ENCODE peak calls at places on chromosomes 6 and 20, in nine cellular contexts. Y, P, R, D, J, K, X, U and L are unnamed samples.

GRCh38 chr6:124273701-124274100 is 470.0 kb downstream of the NKAIN2 start:
- DNase-seq in P (no peak), X (no peak), K (no peak), Y (no peak), R (no peak), U (no peak), D (no peak), J (no peak), L (no peak)

GRCh38 chr6:118356054-118356453 is 192.0 kb upstream of the PLN start:
- DNase-seq in R (no peak), Y (no peak), J (no peak), U (no peak), X (no peak), K (no peak), D (no peak), P (no peak), L (no peak)

GRCh38 chr20:62947532-62948300 is 4.8 kb upstream of the SLC17A9 start:
- DNase-seq in J (no peak), K (no peak), P (no peak), D (no peak), X (peak; percentile 21), Y (no peak), R (no peak), U (no peak), L (peak; percentile 54)

GRCh38 chr6:75147512-75147911 is 58.3 kb downstream of the COL12A1 start:
- DNase-seq in U (no peak), R (no peak), P (no peak), Y (no peak), D (no peak), J (no peak), K (no peak), X (no peak), L (no peak)

GRCh38 chr6:48826884-48827701 is 636.0 kb downstream of the MMUT start:
- DNase-seq in Y (no peak), U (peak; percentile 100), K (peak; percentile 89), D (no peak), X (no peak), P (no peak), J (no peak), R (peak; percentile 93), L (peak; percentile 79)

GRCh38 chr6:55869731-55870130 is 5.7 kb downstream of the BMP5 start:
- DNase-seq in X (no peak), D (no peak), Y (no peak), K (no peak), U (peak; percentile 28), P (no peak), R (no peak), J (no peak), L (no peak)

GRCh38 chr6:93746892-93747291 is 327.5 kb upstream of the EPHA7 start:
- DNase-seq in R (no peak), Y (no peak), D (no peak), X (no peak), K (no peak), J (no peak), P (no peak), U (no peak), L (no peak)

GRCh38 chr6:193773-194310 is 98.4 kb upstream of the DUSP22 start:
- DNase-seq in P (no peak), J (peak; percentile 72), D (no peak), U (no peak), R (no peak), X (no peak), K (no peak), Y (no peak), L (no peak)

GRCh38 chr6:84492246-84493135 is 265.0 kb upstream of the CEP162 start:
- DNase-seq in U (no peak), D (no peak), K (peak; percentile 15), X (no peak), Y (no peak), J (no peak), P (no peak), R (no peak), L (no peak)

GRCh38 chr20:37729452-37729851 is 35.6 kb downstream of the CTNNBL1 start:
- DNase-seq in J (no peak), R (no peak), K (no peak), P (no peak), Y (no peak), U (no peak), X (no peak), D (no peak), L (no peak)

GRCh38 chr6:167995731-167996151 is 1.7 kb upstream of the KIF25 start:
- DNase-seq in K (no peak), R (peak; percentile 38), X (no peak), Y (no peak), U (no peak), D (peak; percentile 67), P (no peak), J (no peak), L (no peak)

GRCh38 chr6:112191509-112191908 is 62.9 kb downstream of the LAMA4 start:
- DNase-seq in U (no peak), R (no peak), K (no peak), D (no peak), P (no peak), X (no peak), J (no peak), Y (no peak), L (no peak)
- H3K4me1 ChIP-seq in U (no peaks in the 10 kb centered on the region), R (no peaks in the 10 kb centered on the region), K (peaks cover 11% of the 10 kb centered on the region), D (no peaks in the 10 kb centered on the region), P (peaks cover 7% of the 10 kb centered on the region), X (no peaks in the 10 kb centered on the region), J (no peaks in the 10 kb centered on the region), Y (no peaks in the 10 kb centered on the region), L (peaks cover 2% of the 10 kb centered on the region)

GRCh38 chr20:36572701-36573102 is 695 bp upstream of the TGIF2 start:
- DNase-seq in K (peak; percentile 28), D (no peak), U (peak; percentile 24), P (no peak), J (no peak), R (no peak), Y (no peak), X (no peak), L (no peak)

GRCh38 chr20:36574278-36575065 is 1.1 kb downstream of the TGIF2 start:
- DNase-seq in U (peak; percentile 32), X (peak; percentile 79), Y (peak; percentile 69), D (peak; percentile 91), P (peak; percentile 45), R (peak; percentile 65), K (peak; percentile 78), J (peak; percentile 58), L (peak; percentile 86)

GRCh38 chr20:36573798-36574277 is 441 bp downstream of the TGIF2 start:
- DNase-seq in Y (peak; percentile 57), K (no peak), X (peak; percentile 73), J (peak; percentile 51), P (peak; percentile 31), R (peak; percentile 49), U (peak; percentile 9), D (peak; percentile 91), L (peak; percentile 83)

GRCh38 chr20:36573103-36573797 is at the start of gene TGIF2:
- DNase-seq in U (peak; percentile 34), Y (peak; percentile 82), P (peak; percentile 77), R (peak; percentile 94), J (peak; percentile 95), K (peak; percentile 93), X (peak; percentile 88), D (peak; percentile 96), L (peak; percentile 94)

DNA sequence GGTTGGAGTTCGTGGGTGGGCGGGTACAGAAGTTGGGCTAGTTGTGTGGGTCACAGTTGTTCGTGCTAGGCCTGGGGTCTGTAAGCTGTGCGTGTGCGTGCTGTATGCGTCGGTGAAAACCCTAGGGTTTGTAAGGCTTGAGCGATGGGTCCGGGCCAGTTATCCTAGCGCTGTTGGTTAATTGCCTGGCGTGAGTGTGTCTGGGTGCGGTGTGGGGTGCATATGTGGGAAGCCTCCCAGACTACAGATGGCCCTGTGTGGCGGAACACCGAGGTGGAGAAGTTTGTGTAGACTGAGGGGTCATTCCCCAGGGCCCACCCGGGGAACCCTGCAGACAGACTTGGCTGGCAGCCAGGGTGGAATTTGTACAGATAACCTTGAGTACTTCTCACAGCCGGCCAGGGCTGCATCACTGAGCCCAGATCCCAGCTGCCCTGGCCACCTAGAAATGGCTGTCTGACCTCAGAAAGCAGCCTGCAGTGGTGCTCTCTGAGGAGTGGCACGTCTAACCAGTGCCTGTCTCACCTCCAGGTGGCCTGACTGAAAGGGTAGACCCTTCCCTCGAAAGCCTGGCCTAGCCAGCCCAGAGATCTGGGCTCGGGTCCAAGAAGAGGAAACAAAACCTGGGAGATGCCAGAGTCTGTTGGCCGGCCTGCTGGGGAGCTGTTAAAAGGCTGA is 1.8 kb downstream of the TGIF2 start:
- DNase-seq in J (peak; percentile 55), D (no peak), R (peak; percentile 58), X (peak; percentile 80), K (peak; percentile 76), U (peak; percentile 12), Y (peak; percentile 52), P (peak; percentile 36), L (peak; percentile 64)
- H3K27ac ChIP-seq in J (peak overlapping the region; percentile 69), D (peak overlapping the region; percentile 93), R (no peak overlapping the region), X (peak overlapping the region; percentile 91), K (peak overlapping the region; percentile 94), U (no peak overlapping the region), Y (peak overlapping the region; percentile 96), P (peak overlapping the region; percentile 72), L (no peak overlapping the region)

DNA sequence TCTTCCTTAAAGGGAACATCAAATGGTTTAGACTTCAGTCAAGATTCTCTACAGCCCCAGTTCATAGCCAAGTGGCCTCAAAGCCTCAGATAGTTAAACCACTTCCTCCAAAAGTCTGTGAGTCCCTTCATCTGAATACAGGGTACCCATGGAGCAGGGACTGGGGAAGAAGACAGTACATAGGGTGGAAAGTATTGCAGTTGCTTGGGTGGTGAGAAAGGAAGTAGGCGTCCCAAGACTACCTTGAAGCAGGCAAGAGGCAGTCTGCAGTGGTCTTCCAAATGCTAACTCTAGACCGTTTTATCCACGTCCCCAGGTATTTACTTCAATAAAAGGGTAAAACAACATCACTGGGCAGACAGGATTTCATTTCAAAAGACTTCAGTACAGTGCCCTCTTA is 2.0 kb downstream of the FYN start:
- DNase-seq in U (no peak), X (no peak), K (no peak), D (no peak), P (no peak), Y (no peak), R (no peak), J (peak; percentile 48), L (no peak)
- H3K4me1 ChIP-seq in U (peaks cover 15% of the 10 kb centered on the region), X (no peaks in the 10 kb centered on the region), K (peaks cover 20% of the 10 kb centered on the region), D (peaks cover 39% of the 10 kb centered on the region), P (peaks cover 7% of the 10 kb centered on the region), Y (no peaks in the 10 kb centered on the region), R (peaks cover 12% of the 10 kb centered on the region), J (peaks cover 31% of the 10 kb centered on the region), L (no peaks in the 10 kb centered on the region)

GRCh38 chr6:157830354-157831017 is 7.4 kb downstream of the SNX9 start:
- DNase-seq in X (no peak), U (peak; percentile 16), D (no peak), P (no peak), J (no peak), K (no peak), Y (no peak), R (no peak), L (no peak)
- H3K27ac ChIP-seq in X (no peak overlapping the region), U (no peak overlapping the region), D (no peak overlapping the region), P (no peak overlapping the region), J (no peak overlapping the region), K (no peak overlapping the region), Y (no peak overlapping the region), R (no peak overlapping the region), L (no peak overlapping the region)

GRCh38 chr20:6703047-6703446 is 64.4 kb upstream of the BMP2 start:
- DNase-seq in J (no peak), R (no peak), Y (no peak), K (no peak), P (no peak), X (no peak), U (no peak), D (no peak), L (no peak)
- H3K4me1 ChIP-seq in J (no peaks in the 10 kb centered on the region), R (peaks cover 49% of the 10 kb centered on the region), Y (no peaks in the 10 kb centered on the region), K (peaks cover 37% of the 10 kb centered on the region), P (no peaks in the 10 kb centered on the region), X (peaks cover 40% of the 10 kb centered on the region), U (peaks cover 27% of the 10 kb centered on the region), D (peaks cover 31% of the 10 kb centered on the region), L (peaks cover 6% of the 10 kb centered on the region)